ENCODE peak calls at places on chromosomes 13 and 19, in five cellular contexts. B is sigmoid colon, I is right lobe of liver, A is testis, E is A549. F is an unnamed sample.
A peak's percentile ranks its signal among the peaks of the same experiment; 100 is the strongest.

GRCh38 chr19:10518444-10519361 is 1.5 kb upstream of the S1PR5 start:
- DNase-seq in B (no peak), I (no peak), A (no peak), E (no peak), F (no peak)

GRCh38 chr19:3444695-3445234 is 35.6 kb downstream of the SMIM24 start:
- DNase-seq in B (no peak), I (no peak), A (no peak), E (no peak), F (no peak)

GRCh38 chr19:37779139-37780035 is at the start of gene ZNF573:
- DNase-seq in B (peak; percentile 87), I (peak; percentile 83), A (peak; percentile 96), E (peak; percentile 98), F (peak; percentile 88)

GRCh38 chr19:10450853-10451609 is 30.7 kb downstream of the PDE4A start:
- DNase-seq in B (no peak), I (no peak), A (peak; percentile 81), E (peak; percentile 34), F (peak; percentile 70)

GRCh38 chr19:48391100-48392005 is at the start of gene KDELR1:
- DNase-seq in B (peak; percentile 89), I (peak; percentile 87), A (peak; percentile 87), E (peak; percentile 78), F (peak; percentile 86)

GRCh38 chr13:76266566-76266965 is 619.6 kb downstream of the KCTD12 start:
- DNase-seq in B (no peak), I (no peak), A (no peak), E (no peak), F (no peak)

GRCh38 chr13:64910061-64910460 is 2320.1 kb downstream of the PCDH9 start:
- DNase-seq in B (no peak), I (no peak), A (no peak), E (no peak), F (no peak)

GRCh38 chr13:39353988-39354387 is 249.0 kb downstream of the LHFPL6 start:
- DNase-seq in B (no peak), I (no peak), A (no peak), E (no peak), F (no peak)

GRCh38 chr13:72651196-72651595 is 76.2 kb downstream of the MZT1 start:
- DNase-seq in B (no peak), I (no peak), A (peak; percentile 18), E (no peak), F (no peak)

GRCh38 chr13:106989866-106990265 is 421.9 kb upstream of the ARGLU1 start:
- DNase-seq in B (no peak), I (no peak), A (no peak), E (no peak), F (no peak)

GRCh38 chr13:52356327-52356726 is 49.6 kb downstream of the THSD1 start:
- DNase-seq in B (no peak), I (no peak), A (no peak), E (no peak), F (no peak)

GRCh38 chr19:8367327-8368001 is 3.5 kb downstream of the ANGPTL4 start:
- DNase-seq in B (peak; percentile 97), I (peak; percentile 91), A (peak; percentile 83), E (no peak), F (peak; percentile 84)

GRCh38 chr13:99198630-99199029 is 2.0 kb upstream of the UBAC2 start:
- DNase-seq in B (no peak), I (no peak), A (no peak), E (no peak), F (no peak)

GRCh38 chr19:46413262-46414031 is at the start of gene CCDC8:
- DNase-seq in B (peak; percentile 95), I (peak; percentile 60), A (peak; percentile 95), E (no peak), F (no peak)

GRCh38 chr13:112572408-112572807 is 15.5 kb downstream of the TUBGCP3 start:
- DNase-seq in B (no peak), I (no peak), A (no peak), E (no peak), F (no peak)

GRCh38 chr19:42606660-42607351 is 12.1 kb upstream of the CEACAM8 start:
- DNase-seq in B (no peak), I (peak; percentile 43), A (peak; percentile 80), E (peak; percentile 88), F (peak; percentile 62)

GRCh38 chr13:24269803-24270202 is 39.6 kb upstream of the C1QTNF9 start:
- DNase-seq in B (no peak), I (no peak), A (peak; percentile 11), E (no peak), F (no peak)

GRCh38 chr13:35781661-35782060 is 305.2 kb upstream of the MAB21L1 start:
- DNase-seq in B (no peak), I (no peak), A (no peak), E (no peak), F (no peak)

GRCh38 chr13:108495686-108496363 is 133.6 kb upstream of the MYO16 start:
- DNase-seq in B (no peak), I (no peak), A (no peak), E (no peak), F (no peak)

GRCh38 chr13:39451860-39452301 is 151.1 kb downstream of the LHFPL6 start:
- DNase-seq in B (peak; percentile 77), I (peak; percentile 24), A (no peak), E (no peak), F (no peak)

GRCh38 chr13:46031581-46032263 is 20.8 kb downstream of the ZC3H13 start:
- DNase-seq in B (no peak), I (no peak), A (no peak), E (no peak), F (no peak)

GRCh38 chr13:27634231-27634630 is 12.5 kb downstream of the POLR1D start:
- DNase-seq in B (no peak), I (no peak), A (no peak), E (no peak), F (no peak)
- TF ChIP-seq POLR2A in B (no peak), I (no peak), A (no peak), E (no peak), F (no peak)

DNA sequence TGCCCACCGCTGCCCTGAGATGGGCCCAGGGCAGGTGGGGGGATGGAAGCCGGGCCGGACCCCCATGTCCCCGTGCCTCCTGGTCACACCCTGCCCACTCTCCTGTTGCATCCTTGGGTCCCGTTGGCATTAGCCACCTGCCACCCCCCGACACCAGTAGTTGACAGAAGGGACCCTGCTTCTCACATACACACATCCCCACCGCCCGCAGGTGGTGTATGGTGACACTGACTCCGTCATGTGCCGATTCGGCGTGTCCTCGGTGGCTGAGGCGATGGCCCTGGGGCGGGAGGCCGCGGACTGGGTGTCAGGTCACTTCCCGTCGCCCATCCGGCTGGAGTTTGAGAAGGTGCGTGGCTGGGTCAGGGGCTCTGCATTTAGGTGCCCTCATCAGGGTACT is 5.2 kb upstream of the SPIB start:
- DNase-seq in B (no peak), I (no peak), A (no peak), E (no peak), F (no peak)
- H3K4me1 ChIP-seq in B (peaks cover 4% of the 10 kb centered on the region), I (no peaks in the 10 kb centered on the region), A (peaks cover 4% of the 10 kb centered on the region), E (no peaks in the 10 kb centered on the region), F (peaks cover 7% of the 10 kb centered on the region)

DNA sequence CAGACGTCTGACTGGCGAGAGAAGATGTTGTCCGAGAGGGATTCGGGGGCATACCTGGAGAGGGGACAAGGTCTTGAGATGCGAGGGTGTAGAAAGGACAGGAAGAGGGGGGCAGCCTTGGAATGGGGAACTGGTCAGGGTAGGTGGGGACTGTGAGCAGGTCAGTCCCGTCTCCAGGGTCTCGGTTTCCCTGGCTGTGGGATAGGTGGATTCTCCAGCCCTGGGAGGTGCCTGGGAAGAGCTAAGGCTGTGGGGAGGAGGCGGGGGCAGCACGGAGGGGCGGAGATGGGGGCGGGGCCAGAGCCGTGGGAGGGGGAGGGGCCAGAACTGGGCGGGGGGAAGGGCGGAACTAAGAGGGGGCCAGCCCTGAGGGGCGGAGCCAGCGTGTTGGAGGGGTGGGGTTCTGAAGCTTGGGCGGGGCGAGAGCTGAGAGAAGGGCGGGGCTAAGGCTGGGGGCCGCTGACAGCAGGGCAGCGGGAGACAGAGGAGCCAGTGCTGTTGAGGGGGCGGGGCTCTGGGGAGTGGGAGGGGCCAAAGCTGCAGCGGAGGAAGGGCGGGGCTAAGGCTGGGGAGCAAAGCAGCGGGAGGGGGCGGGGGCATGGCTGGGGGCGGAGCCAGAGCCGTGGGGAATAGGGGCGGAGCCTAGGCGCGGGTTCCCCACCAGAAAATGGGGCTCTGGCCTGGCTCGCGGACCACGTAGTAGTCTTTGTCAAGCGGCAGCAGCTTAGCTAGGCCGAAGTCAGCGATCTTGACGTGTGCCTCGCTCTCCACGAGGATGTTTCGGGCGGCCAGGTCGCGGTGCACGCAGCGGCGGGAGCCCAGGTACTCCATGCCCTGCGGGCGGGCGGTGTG is 9.5 kb upstream of the INSL3 start:
- DNase-seq in B (peak; percentile 89), I (no peak), A (peak; percentile 86), E (peak; percentile 89), F (peak; percentile 90)
- TF ChIP-seq POLR2A in B (no peak), I (no peak), A (no peak), E (no peak), F (no peak)

GRCh38 chr19:1652471-1653299 is at the start of gene TCF3:
- DNase-seq in B (peak; percentile 99), I (peak; percentile 97), A (peak; percentile 99), E (peak; percentile 87), F (peak; percentile 99)
- H3K4me1 ChIP-seq in B (peaks cover 24% of the 10 kb centered on the region), I (no peaks in the 10 kb centered on the region), A (peaks cover 12% of the 10 kb centered on the region), E (peaks cover 12% of the 10 kb centered on the region), F (peaks cover 9% of the 10 kb centered on the region)

GRCh38 chr13:41004875-41005693 is 14.0 kb downstream of the ELF1 start:
- DNase-seq in B (no peak), I (no peak), A (no peak), E (no peak), F (no peak)
- TF ChIP-seq POLR2A in B (no peak), I (no peak), A (no peak), E (no peak), F (no peak)